ENCODE peak calls at places on chromosomes 2 and 18, in nine cellular contexts. One of them, this sample, is unnamed.

GRCh38 chr2:180848393-180848792 is 132.0 kb upstream of the UBE2E3 start:
- DNase-seq in GM12878: no peak
- DNase-seq in A549: no peak
- DNase-seq in thoracic aorta: no peak
- DNase-seq in naive thymus-derived CD4-positive, alpha-beta T cell: no peak
- DNase-seq in GM23248: no peak
- DNase-seq in lower lobe of right lung: no peak
- DNase-seq in body of pancreas: no peak
- DNase-seq in CD8-positive, alpha-beta memory T cell: no peak
- DNase-seq in this sample: no peak

GRCh38 chr2:100982431-100982861 is 19.6 kb upstream of the RPL31 start:
- DNase-seq in CD8-positive, alpha-beta memory T cell: no peak
- DNase-seq in naive thymus-derived CD4-positive, alpha-beta T cell: no peak
- DNase-seq in GM23248: no peak
- DNase-seq in lower lobe of right lung: no peak
- DNase-seq in A549: peak
- DNase-seq in body of pancreas: no peak
- DNase-seq in GM12878: no peak
- DNase-seq in thoracic aorta: no peak
- DNase-seq in this sample: no peak

GRCh38 chr2:238157506-238158017 is 1.2 kb upstream of the ERFE start:
- DNase-seq in naive thymus-derived CD4-positive, alpha-beta T cell: no peak
- DNase-seq in lower lobe of right lung: no peak
- DNase-seq in A549: no peak
- DNase-seq in thoracic aorta: no peak
- DNase-seq in body of pancreas: no peak
- DNase-seq in CD8-positive, alpha-beta memory T cell: no peak
- DNase-seq in GM12878: no peak
- DNase-seq in GM23248: no peak
- DNase-seq in this sample: no peak

GRCh38 chr2:105617631-105618350 is 126.9 kb upstream of the NCK2 start:
- DNase-seq in GM12878: no peak
- DNase-seq in thoracic aorta: no peak
- DNase-seq in lower lobe of right lung: no peak
- DNase-seq in A549: peak
- DNase-seq in GM23248: no peak
- DNase-seq in CD8-positive, alpha-beta memory T cell: no peak
- DNase-seq in naive thymus-derived CD4-positive, alpha-beta T cell: no peak
- DNase-seq in body of pancreas: peak
- DNase-seq in this sample: no peak

GRCh38 chr2:174765576-174765975 is 1.3 kb upstream of the CHRNA1 start:
- DNase-seq in thoracic aorta: no peak
- DNase-seq in CD8-positive, alpha-beta memory T cell: no peak
- DNase-seq in GM23248: no peak
- DNase-seq in lower lobe of right lung: no peak
- DNase-seq in GM12878: no peak
- DNase-seq in naive thymus-derived CD4-positive, alpha-beta T cell: no peak
- DNase-seq in A549: no peak
- DNase-seq in body of pancreas: no peak
- DNase-seq in this sample: no peak

GRCh38 chr2:222819722-222820333 is 41.0 kb upstream of the ACSL3 start:
- DNase-seq in A549: no peak
- DNase-seq in GM23248: peak
- DNase-seq in CD8-positive, alpha-beta memory T cell: no peak
- DNase-seq in body of pancreas: no peak
- DNase-seq in GM12878: no peak
- DNase-seq in lower lobe of right lung: no peak
- DNase-seq in thoracic aorta: no peak
- DNase-seq in naive thymus-derived CD4-positive, alpha-beta T cell: no peak
- DNase-seq in this sample: no peak

GRCh38 chr2:207341114-207341750 is 175.5 kb upstream of the KLF7 start:
- DNase-seq in CD8-positive, alpha-beta memory T cell: no peak
- DNase-seq in lower lobe of right lung: no peak
- DNase-seq in GM12878: no peak
- DNase-seq in GM23248: no peak
- DNase-seq in A549: no peak
- DNase-seq in naive thymus-derived CD4-positive, alpha-beta T cell: no peak
- DNase-seq in thoracic aorta: no peak
- DNase-seq in body of pancreas: no peak
- DNase-seq in this sample: no peak

GRCh38 chr2:43312751-43313641 is 86.6 kb upstream of the ZFP36L2 start:
- DNase-seq in GM12878: no peak
- DNase-seq in GM23248: peak
- DNase-seq in naive thymus-derived CD4-positive, alpha-beta T cell: no peak
- DNase-seq in lower lobe of right lung: no peak
- DNase-seq in body of pancreas: peak
- DNase-seq in A549: no peak
- DNase-seq in thoracic aorta: no peak
- DNase-seq in CD8-positive, alpha-beta memory T cell: no peak
- DNase-seq in this sample: no peak

GRCh38 chr2:56099967-56100366 is 83.8 kb upstream of the CCDC85A start:
- DNase-seq in body of pancreas: no peak
- DNase-seq in thoracic aorta: no peak
- DNase-seq in A549: no peak
- DNase-seq in GM12878: no peak
- DNase-seq in naive thymus-derived CD4-positive, alpha-beta T cell: no peak
- DNase-seq in GM23248: no peak
- DNase-seq in lower lobe of right lung: no peak
- DNase-seq in CD8-positive, alpha-beta memory T cell: no peak
- DNase-seq in this sample: no peak

GRCh38 chr2:74290466-74291216 is 52.6 kb downstream of the SLC4A5 start:
- DNase-seq in A549: no peak
- DNase-seq in CD8-positive, alpha-beta memory T cell: no peak
- DNase-seq in naive thymus-derived CD4-positive, alpha-beta T cell: no peak
- DNase-seq in lower lobe of right lung: no peak
- DNase-seq in thoracic aorta: no peak
- DNase-seq in GM12878: peak
- DNase-seq in GM23248: no peak
- DNase-seq in body of pancreas: no peak
- DNase-seq in this sample: peak

GRCh38 chr18:2515908-2516625 is 55.2 kb downstream of the METTL4 start:
- DNase-seq in lower lobe of right lung: no peak
- DNase-seq in GM23248: peak
- DNase-seq in body of pancreas: peak
- DNase-seq in CD8-positive, alpha-beta memory T cell: no peak
- DNase-seq in thoracic aorta: peak
- DNase-seq in GM12878: no peak
- DNase-seq in A549: peak
- DNase-seq in naive thymus-derived CD4-positive, alpha-beta T cell: no peak
- DNase-seq in this sample: no peak

GRCh38 chr2:53202063-53202462 is 565.5 kb upstream of the CHAC2 start:
- DNase-seq in body of pancreas: peak
- DNase-seq in GM12878: no peak
- DNase-seq in CD8-positive, alpha-beta memory T cell: no peak
- DNase-seq in thoracic aorta: no peak
- DNase-seq in naive thymus-derived CD4-positive, alpha-beta T cell: no peak
- DNase-seq in GM23248: peak
- DNase-seq in lower lobe of right lung: no peak
- DNase-seq in A549: peak
- DNase-seq in this sample: peak

GRCh38 chr18:67367540-67367939 is 149.0 kb downstream of the DSEL start:
- DNase-seq in A549: no peak
- DNase-seq in lower lobe of right lung: no peak
- DNase-seq in CD8-positive, alpha-beta memory T cell: no peak
- DNase-seq in body of pancreas: no peak
- DNase-seq in GM12878: no peak
- DNase-seq in GM23248: peak
- DNase-seq in naive thymus-derived CD4-positive, alpha-beta T cell: no peak
- DNase-seq in thoracic aorta: no peak
- DNase-seq in this sample: no peak

GRCh38 chr2:195445639-195446038 is 211.4 kb upstream of the SLC39A10 start:
- DNase-seq in thoracic aorta: no peak
- DNase-seq in A549: no peak
- DNase-seq in CD8-positive, alpha-beta memory T cell: no peak
- DNase-seq in naive thymus-derived CD4-positive, alpha-beta T cell: no peak
- DNase-seq in GM12878: no peak
- DNase-seq in lower lobe of right lung: no peak
- DNase-seq in GM23248: peak
- DNase-seq in body of pancreas: no peak
- DNase-seq in this sample: no peak

GRCh38 chr18:29250843-29251242 is 1073.9 kb upstream of the CDH2 start:
- DNase-seq in lower lobe of right lung: no peak
- DNase-seq in A549: no peak
- DNase-seq in thoracic aorta: no peak
- DNase-seq in body of pancreas: no peak
- DNase-seq in naive thymus-derived CD4-positive, alpha-beta T cell: no peak
- DNase-seq in CD8-positive, alpha-beta memory T cell: no peak
- DNase-seq in GM23248: no peak
- DNase-seq in GM12878: no peak
- DNase-seq in this sample: no peak

GRCh38 chr2:30662268-30663131 is 144.7 kb downstream of the CAPN13 start:
- DNase-seq in CD8-positive, alpha-beta memory T cell: no peak
- DNase-seq in thoracic aorta: no peak
- DNase-seq in naive thymus-derived CD4-positive, alpha-beta T cell: no peak
- DNase-seq in A549: peak
- DNase-seq in body of pancreas: no peak
- DNase-seq in GM23248: peak
- DNase-seq in GM12878: no peak
- DNase-seq in lower lobe of right lung: no peak
- DNase-seq in this sample: no peak

GRCh38 chr2:142290931-142291330 is 160.1 kb upstream of the LRP1B start:
- DNase-seq in CD8-positive, alpha-beta memory T cell: no peak
- DNase-seq in GM23248: no peak
- DNase-seq in body of pancreas: peak
- DNase-seq in GM12878: no peak
- DNase-seq in thoracic aorta: no peak
- DNase-seq in A549: no peak
- DNase-seq in naive thymus-derived CD4-positive, alpha-beta T cell: no peak
- DNase-seq in lower lobe of right lung: no peak
- DNase-seq in this sample: no peak

DNA sequence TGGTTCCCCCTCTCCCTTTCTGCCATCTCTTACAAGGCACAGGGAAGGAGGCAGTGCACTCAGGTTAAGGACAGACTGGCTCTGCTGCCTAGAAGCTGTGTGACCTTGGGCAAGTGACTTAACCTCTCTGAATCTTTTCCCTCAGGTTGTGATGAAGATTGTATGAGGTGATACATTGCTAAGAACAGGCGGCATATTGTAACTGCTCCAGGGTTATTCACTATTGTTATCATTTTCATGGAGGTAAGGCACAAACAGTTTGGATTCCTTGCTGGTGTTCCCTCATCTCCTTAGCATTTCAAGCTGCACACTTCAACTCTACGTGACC is 126.6 kb upstream of the CXCR4 start:
- DNase-seq in body of pancreas: no peak
- DNase-seq in GM12878: no peak
- DNase-seq in A549: no peak
- DNase-seq in lower lobe of right lung: no peak
- DNase-seq in naive thymus-derived CD4-positive, alpha-beta T cell: no peak
- DNase-seq in GM23248: no peak
- DNase-seq in CD8-positive, alpha-beta memory T cell: no peak
- DNase-seq in thoracic aorta: no peak
- DNase-seq in this sample: no peak
- H3K27ac ChIP-seq in body of pancreas: no peak
- H3K27ac ChIP-seq in GM12878: no peak
- H3K27ac ChIP-seq in A549: no peak
- H3K27ac ChIP-seq in lower lobe of right lung: no peak
- H3K27ac ChIP-seq in naive thymus-derived CD4-positive, alpha-beta T cell: no peak
- H3K27ac ChIP-seq in GM23248: no peak
- H3K27ac ChIP-seq in CD8-positive, alpha-beta memory T cell: no peak
- H3K27ac ChIP-seq in thoracic aorta: no peak
- H3K27ac ChIP-seq in this sample: no peak

DNA sequence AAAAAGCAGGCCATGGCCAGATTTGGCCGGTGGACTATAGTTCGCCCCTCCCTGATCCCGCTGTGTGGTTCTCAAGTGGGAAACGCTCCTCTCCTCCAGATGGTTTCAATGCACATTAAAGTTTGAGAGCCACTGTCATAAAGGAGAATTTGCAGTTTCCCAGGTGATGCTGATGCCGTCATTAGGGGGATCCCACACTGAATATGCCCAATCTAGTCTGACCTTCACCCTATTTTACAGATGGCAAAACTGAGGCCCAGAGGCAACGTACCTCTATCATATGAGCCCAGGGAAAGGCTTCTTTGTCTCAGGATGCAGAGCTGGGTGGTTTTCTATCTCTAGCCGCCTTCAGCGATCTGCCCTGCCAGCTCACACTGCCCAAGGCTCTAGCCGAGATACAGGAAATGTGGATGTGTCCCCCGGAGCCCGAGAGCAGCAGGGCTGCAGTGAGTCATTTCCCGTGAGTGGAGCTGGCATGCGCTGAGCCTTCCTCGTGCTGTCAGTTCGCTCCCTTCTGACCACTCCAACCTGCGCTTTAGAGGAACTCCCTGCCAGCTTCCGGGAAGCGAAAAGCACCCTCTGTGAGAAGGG is 116.2 kb downstream of the SMAD7 start:
- DNase-seq in A549: peak
- DNase-seq in GM12878: peak
- DNase-seq in naive thymus-derived CD4-positive, alpha-beta T cell: peak
- DNase-seq in lower lobe of right lung: peak
- DNase-seq in GM23248: peak
- DNase-seq in CD8-positive, alpha-beta memory T cell: peak
- DNase-seq in body of pancreas: peak
- DNase-seq in thoracic aorta: peak
- DNase-seq in this sample: peak
- H3K27ac ChIP-seq in A549: peak
- H3K27ac ChIP-seq in GM12878: peak
- H3K27ac ChIP-seq in naive thymus-derived CD4-positive, alpha-beta T cell: no peak
- H3K27ac ChIP-seq in lower lobe of right lung: peak
- H3K27ac ChIP-seq in GM23248: peak
- H3K27ac ChIP-seq in CD8-positive, alpha-beta memory T cell: peak
- H3K27ac ChIP-seq in body of pancreas: peak
- H3K27ac ChIP-seq in thoracic aorta: peak
- H3K27ac ChIP-seq in this sample: no peak

GRCh38 chr18:9495916-9496540 is 20.7 kb downstream of the RALBP1 start:
- DNase-seq in GM23248: no peak
- DNase-seq in A549: no peak
- DNase-seq in lower lobe of right lung: no peak
- DNase-seq in body of pancreas: no peak
- DNase-seq in thoracic aorta: no peak
- DNase-seq in GM12878: no peak
- DNase-seq in CD8-positive, alpha-beta memory T cell: no peak
- DNase-seq in naive thymus-derived CD4-positive, alpha-beta T cell: no peak
- DNase-seq in this sample: no peak
- H3K27ac ChIP-seq in GM23248: no peak
- H3K27ac ChIP-seq in A549: no peak
- H3K27ac ChIP-seq in lower lobe of right lung: no peak
- H3K27ac ChIP-seq in body of pancreas: no peak
- H3K27ac ChIP-seq in thoracic aorta: no peak
- H3K27ac ChIP-seq in GM12878: no peak
- H3K27ac ChIP-seq in CD8-positive, alpha-beta memory T cell: no peak
- H3K27ac ChIP-seq in naive thymus-derived CD4-positive, alpha-beta T cell: no peak
- H3K27ac ChIP-seq in this sample: no peak

DNA sequence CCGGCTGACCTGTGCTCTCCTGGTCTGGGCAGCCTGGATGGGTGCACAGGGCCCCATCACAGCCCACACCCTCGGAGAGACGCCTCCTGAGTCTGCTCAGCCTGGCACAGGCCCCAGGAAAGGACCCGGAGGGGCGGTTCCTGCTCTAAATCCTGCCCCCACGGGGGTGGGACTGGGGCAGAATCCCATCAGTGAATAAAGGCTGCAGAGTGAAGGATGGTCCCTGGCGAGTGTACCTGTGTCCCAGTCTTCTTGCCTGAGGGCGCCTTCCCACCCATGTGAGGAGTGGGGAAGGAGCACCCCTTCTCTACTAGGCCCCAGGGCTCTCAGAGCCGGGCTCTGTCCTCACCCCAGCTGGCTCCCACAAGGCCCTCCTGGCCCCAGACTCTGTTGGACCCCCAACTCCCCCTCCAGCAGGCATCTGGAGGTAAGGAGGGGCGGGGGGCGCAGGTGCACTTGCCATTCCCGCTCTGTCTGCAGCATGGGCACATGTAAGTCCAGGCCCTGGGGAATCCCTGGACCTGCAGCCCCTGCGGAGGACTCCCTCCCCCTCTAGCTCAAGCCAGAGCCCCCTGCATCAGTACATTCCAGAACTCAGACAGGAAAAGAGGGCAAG is 21.3 kb downstream of the GPC1 start:
- DNase-seq in body of pancreas: no peak
- DNase-seq in naive thymus-derived CD4-positive, alpha-beta T cell: no peak
- DNase-seq in CD8-positive, alpha-beta memory T cell: no peak
- DNase-seq in lower lobe of right lung: no peak
- DNase-seq in A549: no peak
- DNase-seq in GM23248: no peak
- DNase-seq in GM12878: no peak
- DNase-seq in thoracic aorta: no peak
- DNase-seq in this sample: no peak
- H3K27ac ChIP-seq in body of pancreas: no peak
- H3K27ac ChIP-seq in naive thymus-derived CD4-positive, alpha-beta T cell: no peak
- H3K27ac ChIP-seq in CD8-positive, alpha-beta memory T cell: no peak
- H3K27ac ChIP-seq in lower lobe of right lung: no peak
- H3K27ac ChIP-seq in A549: no peak
- H3K27ac ChIP-seq in GM23248: no peak
- H3K27ac ChIP-seq in GM12878: no peak
- H3K27ac ChIP-seq in thoracic aorta: no peak
- H3K27ac ChIP-seq in this sample: no peak

This sample was measured in cardiac muscle cell.